ENCODE peak calls at places on chromosomes 1 and 21, in seven cellular contexts. W is upper lobe of right lung; G is foreskin fibroblast; T is stomach; Z is MCF 10A; D is A549; Y is CD8-positive, alpha-beta T cell. K is an unnamed sample.

GRCh38 chr1:36458910-36459309 is 5.3 kb downstream of the MRPS15 start:
- DNase-seq in Z (no peak), T (no peak), W (no peak), D (no peak), G (no peak), Y (no peak), K (no peak)

GRCh38 chr1:28538286-28538685 is 14.6 kb upstream of the TRNAU1AP start:
- DNase-seq in Z (no peak), Y (no peak), W (no peak), D (no peak), T (no peak), G (no peak), K (no peak)

GRCh38 chr1:44327679-44328491 is 27.2 kb downstream of the ERI3 start:
- DNase-seq in G (peak; percentile 100), W (peak; percentile 82), Z (peak; percentile 100), T (peak; percentile 79), D (peak; percentile 93), Y (no peak), K (peak; percentile 93)

GRCh38 chr1:221740260-221740830 is 1.5 kb downstream of the DUSP10 start:
- DNase-seq in W (no peak), D (no peak), Y (no peak), T (no peak), Z (peak; percentile 25), G (no peak), K (no peak)

GRCh38 chr1:27357281-27358037 is 9.3 kb downstream of the MAP3K6 start:
- DNase-seq in G (peak; percentile 35), W (peak; percentile 89), T (peak; percentile 87), D (peak; percentile 78), Y (peak; percentile 80), Z (peak; percentile 50), K (peak; percentile 89)

GRCh38 chr1:111983500-111983899 is 6.0 kb downstream of the KCND3 start:
- DNase-seq in G (no peak), T (no peak), D (no peak), Z (no peak), W (peak; percentile 21), Y (no peak), K (no peak)

GRCh38 chr1:194292912-194293311 is 1106.5 kb upstream of the B3GALT2 start:
- DNase-seq in W (no peak), Z (no peak), T (no peak), Y (no peak), D (no peak), G (no peak), K (no peak)

GRCh38 chr1:93552751-93553455 is 105.0 kb downstream of the FNBP1L start:
- DNase-seq in W (no peak), Y (no peak), G (peak; percentile 45), D (no peak), Z (peak; percentile 80), T (no peak), K (no peak)

GRCh38 chr1:47738560-47739182 is 258.5 kb downstream of the TRABD2B start:
- DNase-seq in W (no peak), D (peak; percentile 38), Z (peak; percentile 73), Y (no peak), G (peak; percentile 20), T (peak; percentile 56), K (peak; percentile 76)

GRCh38 chr1:22826630-22827580 is 116.3 kb downstream of the EPHB2 start:
- DNase-seq in G (no peak), Z (no peak), D (no peak), W (no peak), T (peak; percentile 36), Y (no peak), K (peak; percentile 86)

GRCh38 chr1:118143828-118144227 is 41.2 kb downstream of the SPAG17 start:
- DNase-seq in Y (no peak), G (no peak), T (no peak), Z (no peak), D (no peak), W (no peak), K (no peak)

GRCh38 chr1:43453442-43454269 is at the start of gene HYI:
- DNase-seq in G (peak; percentile 84), Z (peak; percentile 89), D (peak; percentile 49), T (peak; percentile 85), W (peak; percentile 95), Y (peak; percentile 62), K (peak; percentile 94)

GRCh38 chr1:65317866-65318653 is 8.7 kb downstream of the DNAJC6 start:
- DNase-seq in Y (no peak), Z (no peak), D (no peak), W (no peak), T (no peak), G (no peak), K (no peak)

GRCh38 chr1:162861101-162861500 is at the start of gene CCDC190:
- DNase-seq in D (no peak), W (no peak), G (no peak), T (no peak), Z (no peak), Y (no peak), K (no peak)

GRCh38 chr21:38712076-38712475 is 93.7 kb upstream of the ETS2 start:
- DNase-seq in G (peak; percentile 20), T (no peak), D (peak; percentile 3), W (no peak), Z (peak; percentile 61), Y (no peak), K (no peak)

GRCh38 chr1:4655674-4656532 is 1.5 kb downstream of the AJAP1 start:
- DNase-seq in G (peak; percentile 14), D (peak; percentile 76), Y (no peak), W (peak; percentile 65), T (no peak), Z (peak; percentile 75), K (peak; percentile 84)

GRCh38 chr21:38758815-38759214 is 46.9 kb upstream of the ETS2 start:
- DNase-seq in G (no peak), D (no peak), Y (no peak), Z (no peak), W (no peak), T (peak; percentile 55), K (no peak)

GRCh38 chr1:206829282-206829681 is 36.1 kb upstream of the IL20 start:
- DNase-seq in Z (no peak), Y (no peak), T (no peak), G (no peak), W (no peak), D (no peak), K (no peak)

GRCh38 chr1:56934400-56935080 is 31.3 kb downstream of the C8B start:
- DNase-seq in W (no peak), Z (peak; percentile 19), D (no peak), Y (no peak), G (no peak), T (no peak), K (no peak)

GRCh38 chr1:201085902-201086735 is 26.1 kb downstream of the CACNA1S start:
- DNase-seq in Y (peak; percentile 27), W (peak; percentile 84), T (peak; percentile 78), Z (peak; percentile 82), D (peak; percentile 93), G (peak; percentile 30), K (no peak)

GRCh38 chr1:59013276-59013927 is 229.6 kb upstream of the JUN start:
- DNase-seq in T (peak; percentile 57), W (no peak), G (peak; percentile 52), D (no peak), Z (peak; percentile 44), Y (no peak), K (peak; percentile 82)

GRCh38 chr21:18384771-18385170 is 18.8 kb downstream of the TMPRSS15 start:
- DNase-seq in W (no peak), G (no peak), T (no peak), D (no peak), Z (peak; percentile 51), Y (no peak), K (no peak)

GRCh38 chr1:5423109-5423508 is 569.1 kb downstream of the NPHP4 start:
- DNase-seq in D (no peak), T (no peak), W (peak; percentile 63), Y (peak; percentile 43), G (no peak), Z (peak; percentile 51), K (no peak)

GRCh38 chr1:153364766-153365678 is 7.4 kb downstream of the S100A9 start:
- DNase-seq in Y (no peak), Z (peak; percentile 95), D (no peak), T (no peak), W (no peak), G (no peak), K (no peak)
- TF ChIP-seq CTCF in Y (no peak), Z (no peak), D (no peak), T (no peak), W (no peak), G (no peak), K (no peak)

GRCh38 chr1:2523191-2523890 is 3.1 kb downstream of the PANK4 start:
- DNase-seq in W (no peak), D (no peak), G (no peak), Y (peak; percentile 59), Z (no peak), T (no peak), K (no peak)
- TF ChIP-seq CTCF in W (no peak), D (no peak), G (no peak), Y (peak; percentile 32), Z (no peak), T (no peak), K (no peak)

GRCh38 chr1:234578735-234579134 is 31.2 kb downstream of the IRF2BP2 start:
- DNase-seq in Z (no peak), Y (no peak), T (no peak), D (no peak), G (no peak), W (no peak), K (no peak)

GRCh38 chr1:234581063-234581714 is 28.8 kb downstream of the IRF2BP2 start:
- DNase-seq in Z (no peak), T (no peak), Y (no peak), G (no peak), W (no peak), D (no peak), K (no peak)

GRCh38 chr1:234582186-234582585 is 27.8 kb downstream of the IRF2BP2 start:
- DNase-seq in T (no peak), G (no peak), D (no peak), W (no peak), Z (no peak), Y (no peak), K (no peak)

GRCh38 chr1:234578087-234578486 is 31.9 kb downstream of the IRF2BP2 start:
- DNase-seq in G (no peak), W (no peak), T (no peak), Z (no peak), Y (no peak), D (no peak), K (no peak)

GRCh38 chr1:234579967-234580366 is 30.0 kb downstream of the IRF2BP2 start:
- DNase-seq in W (no peak), T (no peak), Z (peak; percentile 50), G (no peak), D (peak; percentile 69), Y (no peak), K (no peak)
- TF ChIP-seq CTCF in W (peak; percentile 37), T (peak; percentile 8), Z (peak; percentile 46), G (no peak), D (peak; percentile 21), Y (peak; percentile 18), K (no peak)

GRCh38 chr1:208309771-208310170 is 65.6 kb upstream of the PLXNA2 start:
- DNase-seq in Z (peak; percentile 74), D (no peak), T (no peak), W (no peak), G (no peak), Y (no peak), K (no peak)
- TF ChIP-seq CTCF in Z (no peak), D (no peak), T (no peak), W (no peak), G (no peak), Y (no peak), K (no peak)

GRCh38 chr1:113283914-113284313 is 106.4 kb upstream of the MAGI3 start:
- DNase-seq in W (no peak), D (no peak), Y (no peak), G (no peak), Z (no peak), T (no peak), K (no peak)
- TF ChIP-seq CTCF in W (no peak), D (no peak), Y (no peak), G (no peak), Z (no peak), T (no peak), K (no peak)